ENCODE peak calls at places on chromosomes 13 and 19, in nine cellular contexts. H is activated T-cell treated with anti-CD3 and anti-CD28 coated beads, Interleukin-2, amount 50 U/mL, for 48 hours; U is NCI-H1048; G is mesothelial cell of epicardium; F is D341Med; L is CD4-positive, alpha-beta T cell; V is psoas muscle; X is HTR-8/SVneo; T is WTC11. E is an unnamed sample.

GRCh38 chr13:34748078-34748477 is 194.0 kb upstream of the NBEA start:
- DNase-seq in L (no peak), G (no peak), X (no peak), T (no peak), V (no peak), F (no peak), H (no peak), U (no peak), E (no peak)

GRCh38 chr13:24038405-24038804 is 122.1 kb upstream of the SPATA13 start:
- DNase-seq in U (no peak), T (no peak), L (no peak), V (no peak), F (no peak), H (peak; percentile 25), X (no peak), G (no peak), E (no peak)

GRCh38 chr13:37375724-37376123 is 222.8 kb downstream of the POSTN start:
- DNase-seq in F (no peak), H (no peak), L (no peak), U (no peak), X (no peak), T (no peak), G (no peak), V (no peak), E (no peak)

GRCh38 chr13:112931028-112931934 is 37.7 kb upstream of the MCF2L start:
- DNase-seq in G (no peak), X (peak; percentile 76), T (peak; percentile 50), F (peak; percentile 67), V (no peak), H (no peak), U (no peak), L (no peak), E (no peak)

GRCh38 chr13:29918845-29919244 is 68.4 kb upstream of the UBL3 start:
- DNase-seq in U (no peak), V (no peak), H (no peak), G (no peak), T (no peak), F (no peak), L (no peak), X (no peak), E (no peak)

GRCh38 chr13:42497798-42498197 is 76.2 kb upstream of the TNFSF11 start:
- DNase-seq in V (no peak), F (no peak), X (no peak), G (no peak), H (no peak), L (no peak), U (no peak), T (no peak), E (no peak)

GRCh38 chr19:7191946-7192691 is 102.1 kb downstream of the INSR start:
- DNase-seq in V (no peak), U (no peak), G (no peak), L (peak; percentile 45), X (no peak), T (no peak), F (no peak), H (no peak), E (no peak)

GRCh38 chr19:17902701-17903100 is 30.1 kb upstream of the CCDC124 start:
- DNase-seq in T (no peak), H (no peak), X (peak; percentile 67), G (no peak), L (no peak), U (no peak), F (peak; percentile 76), V (no peak), E (no peak)

GRCh38 chr19:15330801-15331418 is 1.4 kb downstream of the BRD4 start:
- DNase-seq in V (no peak), G (no peak), U (no peak), T (no peak), H (no peak), X (peak; percentile 82), F (no peak), L (no peak), E (no peak)

GRCh38 chr13:87923713-87924112 is 252.5 kb downstream of the SLITRK5 start:
- DNase-seq in F (no peak), X (no peak), H (no peak), G (no peak), U (no peak), T (no peak), L (no peak), V (no peak), E (no peak)

GRCh38 chr19:4519521-4520277 is 1.4 kb upstream of the PLIN4 start:
- DNase-seq in F (no peak), G (no peak), L (no peak), V (no peak), X (no peak), U (no peak), T (no peak), H (no peak), E (no peak)

GRCh38 chr13:46975173-46975572 is 78.3 kb upstream of the HTR2A start:
- DNase-seq in G (no peak), T (no peak), H (no peak), V (no peak), X (no peak), F (no peak), L (no peak), U (no peak), E (no peak)

GRCh38 chr19:49749055-49749716 is 13.9 kb downstream of the TSKS start:
- DNase-seq in U (no peak), H (no peak), G (no peak), X (no peak), T (no peak), F (no peak), L (no peak), V (no peak), E (no peak)

GRCh38 chr19:33094504-33095067 is 13.6 kb downstream of the GPATCH1 start:
- DNase-seq in H (no peak), F (no peak), G (no peak), X (no peak), T (no peak), U (no peak), L (no peak), V (no peak), E (no peak)

GRCh38 chr13:61905054-61905453 is 489.4 kb upstream of the PCDH20 start:
- DNase-seq in L (no peak), T (no peak), G (no peak), F (no peak), H (no peak), U (no peak), V (no peak), X (no peak), E (no peak)

GRCh38 chr19:12938536-12939291 is at the start of gene CALR:
- DNase-seq in G (no peak), V (no peak), H (peak; percentile 49), F (no peak), X (no peak), T (no peak), U (no peak), L (no peak), E (no peak)

GRCh38 chr19:19550454-19550842 is 12.4 kb downstream of the CILP2 start:
- DNase-seq in T (no peak), V (no peak), U (no peak), L (no peak), H (no peak), G (no peak), X (no peak), F (no peak), E (no peak)

E was measured in GM19239.